ENCODE peak calls at places on chromosomes 12 and 14, in five cellular contexts. M is choroid plexus epithelial cell, J is lower leg skin, P is thoracic aorta, D is prostate gland. F is an unnamed sample.

GRCh38 chr14:99419905-99420304 is 60.8 kb downstream of the SETD3 start:
- DNase-seq in M (no peak), J (no peak), P (no peak), D (no peak), F (no peak)

GRCh38 chr14:99561827-99562226 is 42.2 kb downstream of the CCDC85C start:
- DNase-seq in M (no peak), J (no peak), P (no peak), D (no peak), F (no peak)

GRCh38 chr14:53011053-53011462 is 60.2 kb upstream of the FERMT2 start:
- DNase-seq in M (peak; percentile 98), J (peak; percentile 94), P (peak; percentile 7), D (no peak), F (no peak)

GRCh38 chr12:118741196-118741595 is 240.1 kb upstream of the SRRM4 start:
- DNase-seq in M (no peak), J (no peak), P (no peak), D (no peak), F (no peak)

GRCh38 chr12:14416658-14417057 is 51.2 kb downstream of the ATF7IP start:
- DNase-seq in M (peak; percentile 95), J (no peak), P (no peak), D (no peak), F (peak; percentile 32)

GRCh38 chr14:67680121-67680602 is 5.7 kb upstream of the VTI1B start:
- DNase-seq in M (peak; percentile 85), J (no peak), P (no peak), D (no peak), F (no peak)

GRCh38 chr14:100830681-100831080 is 4.8 kb downstream of the MEG3 start:
- DNase-seq in M (no peak), J (no peak), P (no peak), D (no peak), F (no peak)

GRCh38 chr12:75975692-75976091 is 55.9 kb downstream of the PHLDA1 start:
- DNase-seq in M (no peak), J (no peak), P (no peak), D (no peak), F (no peak)

GRCh38 chr14:95415993-95416392 is 96.3 kb upstream of the CLMN start:
- DNase-seq in M (no peak), J (no peak), P (no peak), D (no peak), F (no peak)

GRCh38 chr12:123660328-123660727 is 10.6 kb upstream of the TCTN2 start:
- DNase-seq in M (peak; percentile 91), J (no peak), P (no peak), D (no peak), F (no peak)

GRCh38 chr12:76226956-76227355 is 121.3 kb downstream of the BBS10 start:
- DNase-seq in M (no peak), J (no peak), P (no peak), D (no peak), F (no peak)

GRCh38 chr12:123150804-123151678 is at the start of gene PITPNM2:
- DNase-seq in M (peak; percentile 59), J (peak; percentile 87), P (no peak), D (peak; percentile 43), F (no peak)

GRCh38 chr12:1591029-1591428 is 3.4 kb downstream of the FBXL14 start:
- DNase-seq in M (peak; percentile 57), J (no peak), P (no peak), D (peak; percentile 43), F (no peak)

DNA sequence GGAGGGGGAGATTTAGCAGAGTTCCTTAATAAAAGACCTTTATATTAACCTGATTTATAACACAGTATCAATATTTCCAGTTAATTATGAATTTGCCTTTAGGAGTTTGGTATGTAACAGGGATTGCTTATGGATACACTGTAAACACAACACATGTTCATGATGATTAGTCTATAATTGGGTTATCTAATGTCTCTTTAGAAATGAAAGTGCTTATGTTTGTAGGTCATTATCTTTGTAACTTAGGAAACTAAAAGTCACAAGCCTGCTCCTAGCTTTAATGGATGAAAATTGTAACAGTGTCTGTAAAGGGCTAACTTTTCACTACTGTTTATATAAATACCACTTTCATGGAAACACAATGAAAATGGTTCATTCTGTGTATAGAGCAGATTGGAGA is 9.4 kb downstream of the PDE3A start:
- DNase-seq in M (no peak), J (no peak), P (no peak), D (no peak), F (no peak)
- H3K4me3 ChIP-seq in M (no peak overlapping the region), J (no peak overlapping the region), P (peak overlapping the region; percentile 28), D (no peak overlapping the region), F (no peak overlapping the region)

GRCh38 chr12:12159988-12160387 is 89.2 kb downstream of the BCL2L14 start:
- DNase-seq in M (no peak), J (no peak), P (no peak), D (no peak), F (no peak)
- TF ChIP-seq CTCF in M (no peak), J (no peak), P (no peak), D (no peak), F (no peak)

DNA sequence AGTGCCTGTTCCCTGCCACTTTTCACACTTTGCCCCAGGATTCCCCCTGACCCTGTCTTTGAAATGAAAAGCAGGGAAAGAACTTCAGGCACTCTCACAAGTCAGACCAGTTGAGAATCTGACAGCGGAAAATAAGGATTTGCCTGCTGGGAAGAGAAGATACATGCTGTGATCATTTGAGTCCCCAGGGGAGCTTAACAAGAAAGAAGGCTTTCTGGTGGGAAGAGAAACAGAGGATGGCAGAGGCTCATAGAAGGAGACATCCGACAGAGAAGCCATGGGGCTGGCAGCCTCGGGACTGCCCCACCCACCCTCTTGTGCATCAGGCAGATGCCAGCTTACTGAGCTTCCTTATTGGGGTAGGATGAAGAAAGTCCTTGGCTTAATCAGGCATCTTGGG is 11.9 kb downstream of the TTC9 start:
- DNase-seq in M (no peak), J (no peak), P (no peak), D (no peak), F (no peak)
- H3K4me3 ChIP-seq in M (no peak overlapping the region), J (no peak overlapping the region), P (no peak overlapping the region), D (no peak overlapping the region), F (no peak overlapping the region)

DNA sequence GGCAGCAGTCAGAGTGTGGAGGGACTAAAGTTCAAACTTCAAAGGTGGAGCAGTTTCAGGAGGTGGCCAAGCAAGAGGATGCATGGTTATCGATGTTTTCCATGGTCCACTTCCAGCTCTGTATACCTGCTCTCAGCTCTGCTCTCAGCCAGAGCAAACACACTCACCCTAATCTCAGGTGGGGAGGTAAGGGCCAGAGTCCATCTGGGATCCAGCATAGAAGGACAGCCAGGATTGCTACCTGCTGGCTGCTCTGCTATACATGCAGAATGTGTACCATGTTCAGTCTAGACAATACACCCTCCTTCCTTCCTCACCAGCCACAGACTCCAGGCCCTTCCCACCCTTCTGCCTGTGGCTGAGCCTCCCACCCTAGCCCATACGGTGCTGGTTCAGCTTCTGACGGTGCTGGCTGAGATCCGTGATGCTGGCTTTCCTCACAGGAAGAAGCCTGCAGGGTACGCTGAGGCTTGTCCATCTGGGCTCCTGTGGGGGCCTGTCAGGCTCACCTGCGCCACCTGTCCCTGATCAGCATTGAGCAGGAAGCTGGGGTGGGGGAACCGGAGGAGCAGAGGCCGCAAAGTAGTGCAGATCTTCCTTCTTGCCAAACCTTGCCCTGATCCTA is 2.4 kb downstream of the CBLN3 start:
- DNase-seq in M (no peak), J (no peak), P (no peak), D (no peak), F (no peak)
- TF ChIP-seq CTCF in M (no peak), J (no peak), P (no peak), D (no peak), F (no peak)

DNA sequence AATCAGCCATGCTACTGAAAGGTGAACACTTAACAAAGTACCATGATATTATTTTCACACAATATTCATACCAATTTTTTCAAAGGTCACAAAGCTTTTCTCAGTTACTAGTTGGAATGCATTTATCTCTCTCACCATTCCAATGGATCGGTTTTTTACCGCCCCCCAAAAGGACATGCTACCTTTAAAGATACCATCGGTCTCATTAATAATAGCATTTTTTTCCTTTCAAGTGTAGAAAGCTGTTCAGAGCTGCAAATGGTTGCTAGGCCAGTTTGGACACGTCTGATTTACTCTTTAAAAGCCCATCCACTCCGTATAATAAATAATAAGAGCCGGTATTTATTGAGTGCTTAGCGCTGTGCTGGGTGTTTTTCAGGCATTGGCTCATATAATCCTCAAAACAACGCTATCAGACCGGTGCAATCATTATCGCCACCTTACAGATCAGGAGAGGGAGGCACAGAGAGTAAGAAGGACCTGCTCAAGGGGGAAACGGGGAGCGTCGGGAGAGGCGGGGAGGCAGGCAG is 35.0 kb upstream of the STON2 start:
- DNase-seq in M (no peak), J (no peak), P (no peak), D (no peak), F (no peak)
- H3K4me3 ChIP-seq in M (no peak overlapping the region), J (peak overlapping the region; percentile 13), P (peak overlapping the region; percentile 71), D (peak overlapping the region; percentile 48), F (peak overlapping the region; percentile 56)

DNA sequence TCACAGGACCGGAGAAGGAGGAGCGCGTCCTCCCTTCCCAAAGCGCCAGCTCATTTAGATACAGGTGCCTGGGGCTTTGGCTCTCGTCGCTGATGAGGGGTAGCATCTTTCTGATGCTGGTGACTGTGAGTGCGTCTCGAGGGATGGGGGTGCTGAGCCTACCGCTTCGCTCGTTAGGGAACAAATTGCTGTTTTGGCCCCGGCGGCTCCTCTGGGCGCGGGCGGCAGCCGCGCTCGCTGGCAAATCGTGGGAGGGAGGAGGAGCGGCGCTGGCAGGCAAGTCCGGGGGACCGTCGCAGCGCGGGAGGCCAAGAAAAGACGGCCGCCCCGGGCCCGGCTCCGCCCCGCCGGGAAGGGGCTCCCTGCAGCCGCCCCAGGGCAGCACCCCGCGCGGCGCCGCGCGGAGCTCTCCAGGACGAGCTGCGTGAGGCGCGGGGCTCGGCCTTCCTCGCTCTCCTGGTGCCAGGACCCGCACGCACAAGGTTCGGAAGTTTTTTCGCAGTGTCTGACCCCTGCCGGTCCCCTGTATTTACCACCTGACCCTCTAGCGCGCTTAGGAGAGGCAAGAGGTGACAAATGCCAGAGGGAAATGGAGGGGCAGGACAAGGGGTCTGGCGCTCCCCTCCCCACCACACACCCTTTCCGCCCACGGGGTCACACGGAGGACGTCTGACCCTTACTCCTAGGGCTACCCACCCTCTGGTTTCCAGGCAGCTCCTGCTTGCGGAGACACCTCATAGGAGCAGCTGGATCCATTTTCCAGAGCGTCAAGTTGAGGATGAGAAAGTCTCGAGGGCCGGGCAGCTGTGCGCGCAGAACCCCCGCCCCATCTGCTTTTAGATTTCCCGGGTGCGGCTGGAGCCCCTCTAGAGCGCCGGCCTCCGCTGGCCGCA is 875 bp upstream of the KCNH3 start:
- DNase-seq in M (no peak), J (peak; percentile 80), P (no peak), D (no peak), F (no peak)
- TF ChIP-seq CTCF in M (no peak), J (no peak), P (no peak), D (no peak), F (no peak)